ENCODE peak calls at places on chromosomes 7 and 10, in seven cellular contexts. E is heart left ventricle, K is breast epithelium, L is transverse colon, P is Panc1, Q is mammary epithelial cell, F is lung. V is an unnamed sample.

GRCh38 chr10:101095550-101096213 is 33.9 kb downstream of the KAZALD1 start:
- DNase-seq in K (peak; percentile 73), Q (peak; percentile 82), F (peak; percentile 61), L (peak; percentile 82), E (peak; percentile 36), P (peak; percentile 50), V (peak; percentile 100)

GRCh38 chr10:60125928-60126327 is 219.6 kb upstream of the CCDC6 start:
- DNase-seq in P (no peak), K (no peak), E (no peak), F (no peak), Q (no peak), L (no peak), V (no peak)

GRCh38 chr10:16996530-16996964 is 133.1 kb downstream of the CUBN start:
- DNase-seq in L (no peak), F (no peak), Q (no peak), E (no peak), K (no peak), P (no peak), V (peak; percentile 18)

GRCh38 chr10:118430190-118430589 is 88.1 kb upstream of the FAM204A start:
- DNase-seq in F (no peak), L (no peak), P (no peak), E (no peak), Q (no peak), K (no peak), V (no peak)

GRCh38 chr7:142030294-142030693 is 34.6 kb downstream of the MGAM start:
- DNase-seq in P (no peak), K (no peak), F (no peak), Q (peak; percentile 70), L (no peak), E (no peak), V (no peak)

GRCh38 chr10:66637273-66638036 is 288.4 kb upstream of the LRRTM3 start:
- DNase-seq in F (no peak), L (no peak), K (no peak), E (no peak), P (no peak), Q (peak; percentile 28), V (peak; percentile 47)

GRCh38 chr7:19410096-19410495 is 264.9 kb upstream of the FERD3L start:
- DNase-seq in E (no peak), K (no peak), F (no peak), P (no peak), Q (no peak), L (no peak), V (no peak)

GRCh38 chr7:55483061-55483460 is 89.2 kb downstream of the VOPP1 start:
- DNase-seq in L (no peak), P (no peak), E (no peak), Q (no peak), F (no peak), K (no peak), V (peak; percentile 26)

GRCh38 chr7:85160223-85160622 is 26.6 kb downstream of the SEMA3D start:
- DNase-seq in E (no peak), Q (peak; percentile 90), P (no peak), F (no peak), K (no peak), L (no peak), V (no peak)

GRCh38 chr10:85542936-85543730 is 823.5 kb downstream of the GRID1 start:
- DNase-seq in Q (no peak), F (no peak), E (no peak), L (no peak), K (no peak), P (no peak), V (no peak)

GRCh38 chr10:86190291-86190690 is 176.3 kb downstream of the GRID1 start:
- DNase-seq in L (no peak), K (no peak), F (no peak), Q (no peak), E (no peak), P (no peak), V (no peak)

GRCh38 chr10:58438986-58439385 is 53.8 kb downstream of the TFAM start:
- DNase-seq in E (no peak), F (no peak), L (no peak), K (no peak), Q (peak; percentile 53), P (no peak), V (no peak)

GRCh38 chr10:57993302-57993701 is 274.4 kb downstream of the IPMK start:
- DNase-seq in F (no peak), Q (no peak), L (no peak), P (no peak), K (no peak), E (no peak), V (no peak)

GRCh38 chr10:101617102-101617823 is 29.1 kb downstream of the DPCD start:
- DNase-seq in Q (no peak), E (no peak), F (no peak), K (no peak), P (no peak), L (no peak), V (peak; percentile 77)

GRCh38 chr7:51236470-51237127 is 80.0 kb downstream of the COBL start:
- DNase-seq in E (no peak), F (no peak), K (no peak), P (no peak), L (no peak), Q (no peak), V (peak; percentile 42)

GRCh38 chr10:104937528-104937927 is 296.4 kb downstream of the SORCS3 start:
- DNase-seq in Q (peak; percentile 66), L (no peak), K (no peak), P (peak; percentile 70), E (no peak), F (peak; percentile 29), V (no peak)

GRCh38 chr10:17386616-17387075 is 67.7 kb downstream of the ST8SIA6 start:
- DNase-seq in Q (no peak), K (no peak), L (no peak), E (peak; percentile 57), P (no peak), F (no peak), V (no peak)

GRCh38 chr7:100655908-100656674 is at the start of gene ACTL6B:
- DNase-seq in Q (peak; percentile 18), K (no peak), E (peak; percentile 57), L (peak; percentile 21), P (no peak), F (no peak), V (peak; percentile 95)

GRCh38 chr7:97187067-97187466 is 69.6 kb downstream of the SDHAF3 start:
- DNase-seq in L (no peak), K (no peak), E (no peak), P (no peak), Q (peak; percentile 42), F (no peak), V (no peak)

GRCh38 chr7:70797109-70797514 is 334.8 kb upstream of the GALNT17 start:
- DNase-seq in E (no peak), P (no peak), L (no peak), F (no peak), K (no peak), Q (no peak), V (no peak)

GRCh38 chr7:141147482-141147881 is 73.6 kb downstream of the TMEM178B start:
- DNase-seq in E (no peak), Q (no peak), F (no peak), P (no peak), K (no peak), L (no peak), V (no peak)

GRCh38 chr10:88849224-88849623 is 2.4 kb downstream of the ANKRD22 start:
- DNase-seq in E (no peak), K (no peak), Q (peak; percentile 28), L (no peak), P (no peak), F (no peak), V (no peak)
- H3K27ac ChIP-seq in E (no peak overlapping the region), K (no peak overlapping the region), Q (peak overlapping the region; percentile 72), L (peak overlapping the region; percentile 78), P (no peak overlapping the region), F (no peak overlapping the region), V (no peak overlapping the region)

GRCh38 chr7:41319601-41320000 is 383.3 kb downstream of the INHBA start:
- DNase-seq in Q (no peak), F (no peak), K (no peak), P (no peak), E (no peak), L (no peak), V (no peak)

GRCh38 chr7:41316410-41316809 is 386.5 kb downstream of the INHBA start:
- DNase-seq in E (no peak), K (no peak), F (no peak), Q (no peak), P (no peak), L (peak; percentile 48), V (no peak)

GRCh38 chr7:41313171-41313570 is 389.7 kb downstream of the INHBA start:
- DNase-seq in L (no peak), P (no peak), E (no peak), F (no peak), K (no peak), Q (no peak), V (no peak)

GRCh38 chr7:41312235-41312634 is 390.7 kb downstream of the INHBA start:
- DNase-seq in Q (no peak), P (no peak), E (no peak), L (no peak), K (no peak), F (no peak), V (no peak)

DNA sequence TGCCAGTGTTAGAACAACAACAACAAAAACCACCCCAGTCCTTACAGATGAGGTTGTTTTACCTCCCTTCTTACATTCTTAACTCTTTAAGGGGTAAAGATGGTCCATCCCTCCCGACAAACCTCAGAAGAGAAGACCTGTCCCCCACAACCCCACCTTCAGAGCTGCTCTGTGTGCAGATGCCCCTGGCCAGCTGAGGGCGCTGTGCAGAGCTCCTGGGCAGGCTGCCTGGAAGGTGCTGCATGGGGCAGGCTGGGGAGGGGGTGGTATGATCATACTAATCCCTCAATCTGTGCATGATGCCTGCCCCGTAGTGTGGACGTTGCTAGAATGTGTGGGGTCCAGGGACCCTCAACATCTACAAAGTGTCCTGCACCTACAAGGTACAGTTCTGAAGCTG is 387.1 kb downstream of the INHBA start:
- DNase-seq in Q (no peak), L (peak; percentile 12), E (peak; percentile 5), P (no peak), F (no peak), K (no peak), V (peak; percentile 83)
- TF ChIP-seq CTCF in Q (peak; percentile 47), L (peak; percentile 7), E (no peak), P (peak; percentile 71), F (no peak), K (no peak), V (peak; percentile 81)

GRCh38 chr10:88987243-88987726 is 3.3 kb upstream of the FAS start:
- DNase-seq in L (no peak), K (no peak), Q (no peak), F (no peak), E (no peak), P (no peak), V (no peak)
- H3K27ac ChIP-seq in L (peak overlapping the region; percentile 19), K (peak overlapping the region; percentile 19), Q (no peak overlapping the region), F (no peak overlapping the region), E (no peak overlapping the region), P (no peak overlapping the region), V (no peak overlapping the region)

GRCh38 chr10:63819753-63820347 is 298.6 kb downstream of the REEP3 start:
- DNase-seq in Q (peak; percentile 36), F (peak; percentile 63), P (peak; percentile 42), K (peak; percentile 62), E (peak; percentile 69), L (peak; percentile 55), V (peak; percentile 88)
- TF ChIP-seq CTCF in Q (peak; percentile 87), F (peak; percentile 48), P (peak; percentile 91), K (peak; percentile 70), E (peak; percentile 77), L (peak; percentile 66), V (peak; percentile 89)

GRCh38 chr10:76354349-76354748 is 922.9 kb downstream of the LRMDA start:
- DNase-seq in F (no peak), P (no peak), E (no peak), K (no peak), Q (no peak), L (no peak), V (no peak)
- H3K27ac ChIP-seq in F (no peak overlapping the region), P (no peak overlapping the region), E (no peak overlapping the region), K (no peak overlapping the region), Q (no peak overlapping the region), L (no peak overlapping the region), V (no peak overlapping the region)

V was measured in endodermal cell.